ENCODE peak calls at places on chromosomes 12 and 14, in six cellular contexts. Q, T, Z, Y, E and H are unnamed samples.

GRCh38 chr14:104985675-104986486 is at the start of gene CLBA1:
- DNase-seq in Z (peak), Q (peak), T (no peak), E (peak), Y (peak), H (no peak)

GRCh38 chr14:88613552-88614010 is 50.7 kb downstream of the ZC3H14 start:
- DNase-seq in E (no peak), Q (no peak), Y (no peak), Z (no peak), T (no peak), H (no peak)

GRCh38 chr12:52649066-52649465 is 2.9 kb downstream of the KRT2 start:
- DNase-seq in Z (no peak), Q (no peak), T (no peak), Y (no peak), E (no peak), H (no peak)

GRCh38 chr12:52307836-52308806 is 13.1 kb downstream of the KRT83 start:
- DNase-seq in T (peak), Y (no peak), E (peak), Q (peak), Z (no peak), H (no peak)

GRCh38 chr12:1453801-1454200 is 140.6 kb downstream of the FBXL14 start:
- DNase-seq in T (no peak), Q (no peak), Z (no peak), E (no peak), Y (no peak), H (no peak)

GRCh38 chr14:101504096-101504948 is 57.0 kb upstream of the DIO3 start:
- DNase-seq in Z (no peak), Y (no peak), Q (peak), T (no peak), E (peak), H (no peak)

GRCh38 chr12:18358930-18359329 is 97.6 kb downstream of the PIK3C2G start:
- DNase-seq in Z (no peak), Q (no peak), T (no peak), Y (no peak), E (no peak), H (no peak)

GRCh38 chr12:114679942-114680341 is 4.0 kb downstream of the TBX3 start:
- DNase-seq in Q (no peak), Z (no peak), E (no peak), Y (no peak), T (no peak), H (no peak)

GRCh38 chr12:107760207-107760816 is 625 bp downstream of the PRDM4 start:
- DNase-seq in Z (peak), Q (peak), Y (no peak), T (peak), E (peak), H (no peak)

GRCh38 chr12:109358154-109358869 is 10.6 kb downstream of the MYO1H start:
- DNase-seq in T (no peak), Q (no peak), Z (no peak), E (no peak), Y (no peak), H (no peak)

GRCh38 chr12:54131641-54132280 is 57.0 kb downstream of the SMUG1 start:
- DNase-seq in T (no peak), E (no peak), Q (no peak), Z (no peak), Y (no peak), H (no peak)

GRCh38 chr12:12919666-12920435 is 28.5 kb downstream of the GPRC5A start:
- DNase-seq in Y (no peak), Q (peak), T (no peak), E (no peak), Z (no peak), H (no peak)

GRCh38 chr12:17062296-17063061 is 456.5 kb upstream of the LMO3 start:
- DNase-seq in Q (no peak), T (no peak), Z (no peak), Y (no peak), E (no peak), H (peak)

GRCh38 chr12:97203408-97203807 is 259.2 kb upstream of the RMST start:
- DNase-seq in Y (no peak), Q (no peak), Z (no peak), E (no peak), T (no peak), H (no peak)

GRCh38 chr12:125614058-125614457 is 548.8 kb downstream of the AACS start:
- DNase-seq in Z (no peak), E (no peak), T (no peak), Q (no peak), Y (no peak), H (no peak)

GRCh38 chr12:53973093-53974042 is at the start of gene HOXC11:
- DNase-seq in E (peak), T (no peak), Q (no peak), Z (no peak), Y (no peak), H (no peak)

GRCh38 chr12:56190695-56191155 is 1.4 kb upstream of the SMARCC2 start:
- DNase-seq in Y (no peak), E (no peak), Q (no peak), Z (peak), T (no peak), H (no peak)

GRCh38 chr12:125528300-125528699 is 463.1 kb downstream of the AACS start:
- DNase-seq in Z (no peak), E (no peak), T (no peak), Y (no peak), Q (peak), H (no peak)

GRCh38 chr14:91367173-91368171 is 50.1 kb downstream of the CCDC88C start:
- DNase-seq in Q (no peak), T (peak), E (no peak), Z (peak), Y (no peak), H (peak)

GRCh38 chr14:101135796-101136742 is 232.5 kb upstream of the RTL1 start:
- DNase-seq in T (no peak), E (no peak), Q (peak), Z (no peak), Y (no peak), H (no peak)

GRCh38 chr14:52080171-52080800 is 11.4 kb upstream of the NID2 start:
- DNase-seq in Y (no peak), T (no peak), Z (no peak), Q (no peak), E (no peak), H (peak)

GRCh38 chr12:107402041-107403022 is 283.3 kb upstream of the PWP1 start:
- DNase-seq in E (no peak), Q (no peak), Y (no peak), T (peak), Z (peak), H (no peak)

GRCh38 chr12:263574-263973 is 938 bp upstream of the SLC6A13 start:
- DNase-seq in Q (no peak), E (no peak), T (no peak), Y (no peak), Z (no peak), H (no peak)

GRCh38 chr14:68644101-68644500 is 148.8 kb downstream of the ZFP36L1 start:
- DNase-seq in Q (no peak), T (no peak), Z (no peak), Y (no peak), E (no peak), H (no peak)

GRCh38 chr14:89280612-89281011 is 136.4 kb downstream of the FOXN3 start:
- DNase-seq in E (no peak), T (no peak), Z (no peak), Q (no peak), Y (no peak), H (no peak)

GRCh38 chr12:93273834-93274705 is 103.7 kb upstream of the NUDT4 start:
- DNase-seq in Q (no peak), E (no peak), T (no peak), Y (no peak), Z (peak), H (no peak)

GRCh38 chr12:85923767-85924331 is 49.8 kb downstream of the NTS start:
- DNase-seq in T (no peak), Z (no peak), E (no peak), Y (no peak), Q (no peak), H (no peak)

GRCh38 chr12:75812341-75813018 is 219.1 kb downstream of the PHLDA1 start:
- DNase-seq in Z (no peak), E (no peak), Q (no peak), T (no peak), Y (peak), H (no peak)
- H3K4me3 ChIP-seq in Z (no peak), E (no peak), Q (no peak), T (no peak), Y (peak), H (no peak)

GRCh38 chr12:57549203-57549908 is 488 bp upstream of the KIF5A start:
- DNase-seq in Y (no peak), T (no peak), E (no peak), Q (no peak), Z (no peak), H (no peak)

GRCh38 chr12:57548488-57548887 is 1.4 kb upstream of the KIF5A start:
- DNase-seq in E (no peak), T (no peak), Q (no peak), Z (no peak), Y (no peak), H (no peak)

GRCh38 chr12:57546438-57547365 is at the start of gene DCTN2:
- DNase-seq in Q (peak), Z (peak), Y (peak), E (peak), T (peak), H (peak)

GRCh38 chr12:57545809-57546437 is 1.1 kb downstream of the DCTN2 start:
- DNase-seq in Q (no peak), T (no peak), E (no peak), Z (no peak), Y (no peak), H (peak)

DNA sequence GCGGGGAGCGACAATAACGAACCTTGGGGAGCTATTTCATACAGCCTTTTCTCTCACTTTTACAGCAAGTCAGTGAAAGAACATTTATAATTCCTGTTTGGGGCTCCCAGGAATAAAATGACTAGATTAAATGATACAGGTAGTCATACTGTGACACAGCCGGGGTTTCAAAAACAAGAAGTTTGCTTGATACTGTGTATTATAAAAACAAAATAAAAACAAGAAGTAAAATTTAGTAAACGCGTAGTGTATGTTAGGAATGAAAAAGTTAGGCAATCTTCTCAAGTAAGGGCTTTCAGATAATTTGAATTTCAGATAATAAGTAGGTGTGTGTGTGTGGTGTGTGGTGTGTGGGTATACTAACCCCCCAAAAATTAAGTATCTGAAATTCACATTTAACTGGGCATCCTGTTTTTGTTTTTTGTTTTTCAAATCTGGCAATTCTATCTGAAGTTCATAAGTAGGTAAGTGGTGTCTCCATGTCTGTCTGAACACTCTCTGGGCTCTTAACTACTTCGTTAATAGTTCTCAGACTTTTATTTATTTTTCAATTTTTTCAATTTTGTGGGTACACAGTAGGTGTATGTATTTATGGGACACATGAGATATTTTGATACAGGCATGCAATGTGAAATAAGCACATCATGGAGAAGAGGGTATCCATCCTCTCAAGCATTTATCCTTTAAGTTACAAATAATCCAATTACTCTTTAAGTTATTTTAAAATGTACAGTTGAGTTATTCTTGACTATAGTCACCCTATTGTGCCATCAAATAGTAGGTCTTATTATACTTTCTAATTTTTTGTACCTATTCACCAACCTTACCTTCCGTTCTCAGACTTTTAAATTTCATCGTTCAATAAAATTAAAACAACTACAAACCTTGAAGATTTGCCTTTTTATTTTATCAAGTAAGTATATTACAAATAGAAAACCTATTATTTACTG is 649 bp upstream of the DCTN2 start:
- DNase-seq in Y (no peak), E (no peak), Q (no peak), Z (no peak), T (no peak), H (no peak)
- H3K4me3 ChIP-seq in Y (no peak), E (peak), Q (peak), Z (peak), T (no peak), H (peak)

DNA sequence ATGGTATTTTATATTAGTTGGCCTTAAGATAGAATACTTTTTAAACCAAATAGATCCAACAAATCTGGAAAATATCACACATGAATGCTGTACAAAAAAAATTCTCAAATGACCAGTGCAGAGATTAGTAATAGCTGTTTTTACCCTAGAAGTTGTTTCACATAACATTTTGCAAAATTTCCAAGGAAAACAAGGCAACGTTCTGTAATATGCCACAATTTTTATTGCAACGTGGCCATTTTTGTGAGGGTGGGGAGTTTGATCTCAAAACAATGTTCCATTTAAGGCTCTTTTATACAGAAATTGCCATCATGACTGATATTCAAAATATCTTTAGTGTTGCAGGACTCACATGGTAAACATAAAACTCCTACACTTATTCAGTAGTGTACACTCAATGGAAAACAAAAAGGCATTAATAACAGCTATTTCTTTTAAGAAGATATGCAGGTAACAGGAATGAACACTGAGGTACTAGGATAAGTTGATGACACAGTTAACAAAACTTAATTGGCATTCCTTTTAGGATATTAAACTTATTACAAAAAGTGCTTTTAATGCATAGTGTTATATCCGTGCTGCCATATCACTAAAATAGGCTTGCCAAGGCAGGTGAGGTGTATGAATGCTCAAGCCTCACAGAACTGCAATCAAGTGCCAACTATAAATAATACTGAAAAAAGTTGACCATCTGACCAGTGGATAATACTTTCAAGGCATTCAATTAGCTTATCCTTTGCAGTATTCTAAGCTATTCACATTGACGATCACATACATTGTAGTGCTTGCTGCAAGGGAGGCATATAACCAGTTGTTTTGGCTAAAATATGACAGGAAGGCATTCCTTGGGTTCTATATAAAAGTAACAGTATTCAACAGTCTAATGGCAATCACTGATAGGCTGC is 2.3 kb downstream of the CFL2 start:
- DNase-seq in T (no peak), Y (no peak), Z (no peak), E (no peak), Q (no peak), H (no peak)
- H3K4me3 ChIP-seq in T (no peak), Y (no peak), Z (no peak), E (peak), Q (peak), H (no peak)

DNA sequence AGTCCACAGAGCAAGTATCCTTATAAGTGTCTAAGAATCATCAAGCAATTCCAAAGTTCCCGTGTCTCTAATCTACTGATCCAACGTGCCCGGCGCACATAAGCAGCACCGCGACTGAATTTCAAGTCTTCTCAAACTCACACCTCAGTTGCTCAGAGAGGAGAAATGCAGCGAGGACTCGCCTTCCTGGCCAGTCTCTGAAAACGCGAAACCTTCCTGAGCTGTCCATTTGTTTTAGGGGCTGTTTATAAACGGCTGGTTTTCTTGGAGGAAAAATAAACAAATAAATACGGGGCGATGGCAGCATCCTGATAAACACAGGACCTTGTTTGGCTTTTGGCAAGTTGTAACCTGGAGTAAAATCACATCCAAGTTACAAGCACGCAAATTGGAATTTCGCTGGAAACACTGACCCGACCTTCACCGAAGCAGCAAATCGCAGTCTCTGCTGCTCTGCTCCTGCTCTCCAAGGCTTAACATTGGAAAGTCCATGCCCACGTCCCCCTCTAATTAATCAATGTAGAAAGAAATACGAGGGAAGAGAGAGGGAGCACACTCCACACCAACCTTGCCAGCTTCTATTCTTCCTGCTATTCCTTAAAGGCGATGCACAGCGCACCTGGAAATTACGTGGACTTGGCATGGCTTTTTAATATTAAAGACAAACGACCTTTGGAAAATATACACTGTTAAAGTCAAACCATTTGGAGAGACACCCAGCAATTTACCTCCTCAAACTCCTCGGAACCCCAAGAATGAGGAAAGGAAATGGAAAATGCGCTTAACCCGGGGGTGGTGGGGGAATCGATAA is 248.7 kb downstream of the APAF1 start:
- DNase-seq in T (no peak), Z (no peak), E (no peak), Y (no peak), Q (no peak), H (no peak)
- H3K4me3 ChIP-seq in T (no peak), Z (no peak), E (peak), Y (no peak), Q (peak), H (no peak)

GRCh38 chr12:25056011-25056410 is 107.1 kb upstream of the BCAT1 start:
- DNase-seq in Y (no peak), T (no peak), Q (no peak), Z (no peak), E (no peak), H (no peak)
- H3K4me3 ChIP-seq in Y (no peak), T (no peak), Q (no peak), Z (peak), E (no peak), H (no peak)

GRCh38 chr14:65095633-65096205 is 6.6 kb downstream of the MAX start:
- DNase-seq in Q (peak), T (peak), Y (peak), Z (no peak), E (peak), H (no peak)
- H3K4me3 ChIP-seq in Q (no peak), T (no peak), Y (no peak), Z (peak), E (no peak), H (no peak)